ENCODE peak calls at places on chromosomes 13 and 19, in six cellular contexts. R, Q, C, T, F and X are unnamed samples.

GRCh38 chr19:13092608-13093260 is 9.9 kb downstream of the LYL1 start:
- DNase-seq in R (no peak), Q (no peak), T (no peak), F (peak; percentile 13), C (no peak), X (peak; percentile 20)

GRCh38 chr19:48616491-48617056 is 1.7 kb upstream of the FAM83E start:
- DNase-seq in R (no peak), F (no peak), T (no peak), C (no peak), Q (no peak), X (no peak)

GRCh38 chr13:80840313-80840976 is 499.5 kb upstream of the SPRY2 start:
- DNase-seq in Q (no peak), T (no peak), C (no peak), F (no peak), R (no peak), X (peak; percentile 59)

GRCh38 chr19:7963566-7963965 is 20.1 kb upstream of the TIMM44 start:
- DNase-seq in Q (no peak), C (no peak), F (no peak), T (no peak), R (no peak), X (no peak)

GRCh38 chr13:30049692-30050091 is 199.3 kb upstream of the UBL3 start:
- DNase-seq in C (no peak), F (no peak), R (peak; percentile 13), T (no peak), Q (no peak), X (no peak)

GRCh38 chr13:24148414-24149305 is 11.9 kb upstream of the SPATA13 start:
- DNase-seq in Q (no peak), C (peak; percentile 96), F (peak; percentile 90), R (no peak), T (peak; percentile 56), X (peak; percentile 94)

GRCh38 chr13:40070357-40070756 is 414.9 kb downstream of the COG6 start:
- DNase-seq in F (no peak), Q (no peak), R (no peak), C (no peak), T (no peak), X (no peak)

GRCh38 chr19:45852941-45853340 is 10.0 kb downstream of the SYMPK start:
- DNase-seq in Q (no peak), C (no peak), R (no peak), F (no peak), T (no peak), X (no peak)

GRCh38 chr19:7595466-7596133 is at the start of gene CAMSAP3:
- DNase-seq in C (no peak), Q (no peak), R (peak; percentile 92), T (peak; percentile 31), F (peak; percentile 64), X (no peak)

GRCh38 chr19:18469245-18470107 is 31.5 kb upstream of the ISYNA1 start:
- DNase-seq in C (peak; percentile 32), F (peak; percentile 85), T (peak; percentile 53), Q (no peak), R (peak; percentile 80), X (peak; percentile 49)

GRCh38 chr19:14072535-14073231 is at the start of gene MISP3:
- DNase-seq in Q (no peak), T (no peak), C (no peak), F (no peak), R (peak; percentile 68), X (peak; percentile 43)

GRCh38 chr13:32019612-32020233 is 11.9 kb upstream of the FRY start:
- DNase-seq in F (peak; percentile 73), C (peak; percentile 37), Q (peak; percentile 17), R (peak; percentile 11), T (no peak), X (peak; percentile 84)

DNA sequence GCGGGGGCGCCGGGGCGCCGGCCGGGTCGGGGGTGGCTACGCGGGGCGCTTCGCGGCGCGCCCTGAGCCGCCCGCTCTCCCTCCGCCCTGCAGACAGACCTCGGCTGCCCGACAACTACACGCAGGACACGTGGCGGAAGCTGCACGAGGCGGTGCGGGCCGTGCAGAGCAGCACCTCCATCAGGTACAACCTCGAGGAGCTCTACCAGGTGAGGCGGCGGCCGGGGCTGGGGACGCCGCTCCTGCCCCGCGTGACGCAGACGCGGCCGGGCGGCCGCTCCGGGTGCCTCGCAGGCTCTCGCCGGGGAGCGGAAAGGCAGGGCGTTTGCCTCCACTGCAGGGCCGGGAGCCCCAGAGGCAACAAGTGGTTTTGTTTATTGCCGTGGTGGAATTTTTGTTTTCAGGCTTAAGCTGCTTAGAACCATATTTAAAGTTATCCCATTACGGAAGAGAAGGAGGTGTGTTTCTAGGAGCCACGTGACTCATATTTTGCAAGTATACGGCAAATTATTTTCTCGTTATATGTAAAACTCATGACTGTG is 538 bp downstream of the CUL4A start:
- DNase-seq in Q (no peak), T (no peak), F (peak; percentile 32), C (peak; percentile 45), R (no peak), X (peak; percentile 58)
- TF ChIP-seq MAX in Q (peak; percentile 97), T (peak; percentile 98), F (peak; percentile 98), C (no peak), R (peak; percentile 87), X (peak; percentile 81)

GRCh38 chr19:50796128-50796633 is 6.0 kb downstream of the ACP4 start:
- DNase-seq in T (no peak), R (no peak), F (peak; percentile 46), Q (no peak), C (no peak), X (no peak)

GRCh38 chr19:50796634-50797428 is 6.6 kb downstream of the ACP4 start:
- DNase-seq in F (no peak), T (no peak), C (no peak), R (no peak), Q (no peak), X (no peak)

GRCh38 chr19:50794778-50795664 is 4.8 kb downstream of the ACP4 start:
- DNase-seq in F (no peak), T (no peak), R (peak; percentile 59), C (no peak), Q (no peak), X (no peak)

GRCh38 chr19:50794074-50794777 is 4.0 kb downstream of the ACP4 start:
- DNase-seq in Q (no peak), T (no peak), C (no peak), R (peak; percentile 78), F (no peak), X (no peak)

DNA sequence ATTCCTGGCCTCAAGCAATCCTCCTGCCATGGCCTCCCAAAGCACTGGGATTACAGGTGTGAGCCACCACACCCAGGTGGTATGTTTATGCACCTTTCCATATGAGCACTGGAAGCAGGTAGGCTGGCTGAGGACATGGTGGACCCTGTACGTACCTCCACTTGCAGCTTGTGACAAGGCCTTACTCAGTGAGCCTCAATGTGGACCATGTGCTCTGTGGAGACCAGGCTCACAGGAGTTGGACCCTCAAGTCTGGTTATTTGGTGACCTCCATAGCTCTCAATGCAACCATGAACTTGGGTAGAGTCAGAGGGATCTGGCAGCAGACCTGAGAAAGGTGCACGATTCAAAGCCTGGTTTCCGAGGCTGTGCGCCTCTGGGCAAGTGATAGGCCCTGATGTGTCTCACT is 5.5 kb downstream of the ACP4 start:
- DNase-seq in R (no peak), F (no peak), C (no peak), T (no peak), Q (no peak), X (no peak)
- TF ChIP-seq POLR2AphosphoS5 in R (peak; percentile 3), F (no peak), C (no peak), T (peak; percentile 72), Q (no peak), X (no peak)

DNA sequence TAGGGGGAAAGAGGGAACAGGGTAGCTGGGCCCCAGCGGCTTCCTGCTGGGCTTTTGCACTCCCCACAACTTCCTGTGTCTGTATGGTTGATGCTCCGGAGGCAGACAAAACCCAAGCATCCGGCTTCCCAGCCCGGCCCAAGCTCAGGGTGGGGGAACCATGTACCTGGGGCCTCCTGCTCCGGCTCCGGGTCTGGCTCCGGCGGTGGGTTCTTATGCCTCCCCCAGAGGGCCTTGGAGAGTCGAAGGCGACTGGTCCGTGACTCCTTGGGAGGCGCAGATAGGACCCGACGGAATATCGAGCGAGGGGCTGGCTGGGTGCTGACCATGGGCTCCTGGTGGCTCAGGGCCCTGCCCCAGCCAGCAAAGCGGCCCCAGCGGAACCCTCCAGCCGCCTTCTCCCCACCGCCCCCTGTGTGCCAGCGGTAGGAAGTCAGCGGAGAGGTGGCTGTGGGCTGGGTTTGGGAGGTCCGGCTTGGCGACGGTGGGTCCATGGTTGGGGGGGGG is 426 bp downstream of the RASAL3 start:
- DNase-seq in T (no peak), Q (no peak), F (no peak), C (no peak), R (no peak), X (no peak)
- TF ChIP-seq POLR2A in T (no peak), Q (peak; percentile 79), F (no peak), C (no peak), R (no peak), X (no peak)

DNA sequence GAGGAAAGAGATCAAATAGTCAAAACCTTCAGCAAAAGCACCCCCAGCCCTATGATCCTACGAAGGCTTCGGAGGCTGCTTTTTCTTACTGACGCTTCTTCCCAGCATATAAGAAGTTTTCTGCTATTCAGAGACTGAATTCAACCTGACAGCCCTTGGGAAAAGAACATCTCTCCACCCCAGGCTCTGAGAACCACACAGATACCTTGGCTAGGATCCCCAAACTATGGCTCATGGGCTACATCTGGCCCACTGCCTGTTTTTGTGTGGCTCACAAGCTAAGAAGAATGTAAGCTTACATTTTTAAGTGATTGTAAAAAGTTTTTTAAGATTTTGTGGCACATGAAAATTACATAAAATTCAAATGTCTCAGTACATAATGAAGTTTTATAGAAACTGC is 3.0 kb downstream of the SLC15A1 start:
- DNase-seq in R (no peak), C (no peak), Q (no peak), T (no peak), F (no peak), X (no peak)
- TF ChIP-seq MAX in R (no peak), C (no peak), Q (no peak), T (no peak), F (no peak), X (no peak)

DNA sequence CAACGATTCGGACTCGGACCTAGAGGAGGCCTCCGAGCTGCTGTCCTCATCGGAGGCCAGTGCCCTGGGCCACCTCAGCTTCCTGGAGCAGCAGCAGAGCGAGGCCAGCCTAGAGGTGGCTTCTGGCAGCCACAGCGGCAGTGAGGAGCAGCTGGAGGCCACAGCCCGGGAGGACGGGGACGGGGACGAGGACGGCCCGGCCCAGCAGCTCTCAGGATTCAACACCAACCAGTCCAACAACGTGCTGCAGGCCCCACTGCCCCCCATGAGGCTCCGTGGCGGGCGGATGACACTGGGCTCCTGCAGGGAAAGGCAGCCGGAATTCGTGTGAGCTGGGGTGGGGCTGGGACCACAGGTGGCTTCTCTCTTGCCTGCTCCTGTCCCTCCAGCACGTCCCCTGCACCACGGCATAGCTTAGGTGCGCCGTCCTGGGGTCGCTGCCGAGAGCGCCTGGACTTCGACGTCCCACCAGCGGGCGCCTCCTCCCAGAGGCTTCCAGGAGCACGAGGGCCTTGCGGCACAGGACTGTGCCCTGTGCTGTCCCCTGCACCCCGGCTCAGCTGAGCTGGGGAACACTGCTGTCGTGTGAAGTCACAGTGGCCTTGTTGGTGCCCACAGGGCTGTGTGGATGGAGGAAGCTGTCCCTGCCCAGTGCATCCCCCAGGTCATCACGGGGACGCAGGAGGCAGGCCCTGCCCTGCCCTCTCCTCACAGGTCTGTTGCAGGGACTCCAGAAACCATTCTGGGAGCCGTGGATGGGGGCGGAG is 9.3 kb downstream of the POLR2E start:
- DNase-seq in Q (no peak), T (no peak), C (no peak), F (no peak), R (no peak), X (no peak)
- TF ChIP-seq POLR2AphosphoS5 in Q (peak; percentile 8), T (peak; percentile 43), C (no peak), F (no peak), R (no peak), X (no peak)